ENCODE peak calls at places on chromosomes 5 and 9, in six cellular contexts. Y is stimulated activated CD4-positive, alpha-beta T cell treated with anti-CD3 and anti-CD28 coated beads, Interleukin-12 subunit alpha, Interleukin-12 subunit beta, amount 100 ng/mL, for 48 hours; E is T-cell; H is stimulated activated CD8-positive, alpha-beta memory T cell treated with anti-CD3 and anti-CD28 coated beads, Interleukin-7, amount 100 ng/mL, for 1 hour; Z is activated CD4-positive, alpha-beta T cell treated with anti-CD3 and anti-CD28 coated beads, Interleukin-2, amount 50 U/mL, for 4 hours; V is CD4-positive, CD25-positive, alpha-beta regulatory T cell. X is an unnamed sample.

GRCh38 chr9:3181049-3181953 is 337.4 kb upstream of the PUM3 start:
- DNase-seq in V (peak), Z (peak), H (no peak), Y (peak), E (no peak), X (peak)

GRCh38 chr9:111108946-111109345 is 70.7 kb upstream of the LPAR1 start:
- DNase-seq in V (no peak), Y (no peak), H (no peak), E (no peak), Z (no peak), X (no peak)

GRCh38 chr5:78574731-78575161 is 73.8 kb downstream of the LHFPL2 start:
- DNase-seq in V (no peak), H (no peak), Z (no peak), E (no peak), Y (no peak), X (no peak)

GRCh38 chr5:157917909-157918809 is 59.2 kb upstream of the CLINT1 start:
- DNase-seq in E (peak), Y (peak), H (peak), Z (peak), V (peak), X (peak)

GRCh38 chr5:60842859-60843692 is 993 bp downstream of the ELOVL7 start:
- DNase-seq in H (no peak), Y (no peak), E (no peak), Z (no peak), V (peak), X (no peak)

GRCh38 chr5:31935702-31936347 is 238.3 kb downstream of the GOLPH3 start:
- DNase-seq in Z (no peak), V (no peak), H (no peak), E (no peak), Y (no peak), X (no peak)

GRCh38 chr9:134637696-134638502 is 3.7 kb upstream of the COL5A1 start:
- DNase-seq in V (no peak), Z (no peak), E (no peak), H (no peak), Y (no peak), X (no peak)

GRCh38 chr5:170451764-170452365 is 52.0 kb upstream of the KCNIP1 start:
- DNase-seq in E (no peak), Y (no peak), H (no peak), V (no peak), Z (no peak), X (no peak)

GRCh38 chr5:74772359-74772758 is 5.3 kb downstream of the NSA2 start:
- DNase-seq in H (no peak), V (no peak), Y (no peak), E (no peak), Z (no peak), X (no peak)

GRCh38 chr5:142613231-142613630 is 72.7 kb downstream of the FGF1 start:
- DNase-seq in Y (no peak), Z (no peak), E (no peak), V (no peak), H (no peak), X (no peak)

GRCh38 chr5:109688647-109688998 is 1.1 kb upstream of the MAN2A1 start:
- DNase-seq in H (no peak), E (no peak), V (peak), Y (no peak), Z (no peak), X (peak)

GRCh38 chr5:115775999-115776398 is 40.5 kb downstream of the CDO1 start:
- DNase-seq in E (no peak), H (no peak), V (no peak), Y (no peak), Z (no peak), X (no peak)

GRCh38 chr5:179870403-179870903 is 11.8 kb upstream of the MRNIP start:
- DNase-seq in E (no peak), Z (no peak), Y (no peak), V (peak), H (no peak), X (no peak)

GRCh38 chr5:127924606-127925005 is 159.0 kb upstream of the SLC12A2 start:
- DNase-seq in Y (no peak), V (no peak), E (no peak), Z (no peak), H (no peak), X (no peak)

GRCh38 chr5:56588636-56589485 is 226.5 kb upstream of the MAP3K1 start:
- DNase-seq in H (no peak), Z (no peak), V (peak), Y (no peak), E (peak), X (peak)

GRCh38 chr9:78769684-78770083 is 472.8 kb downstream of the PSAT1 start:
- DNase-seq in Y (no peak), E (no peak), V (no peak), H (no peak), Z (no peak), X (no peak)

GRCh38 chr5:181191526-181192336 is 13.3 kb downstream of the TRIM7 start:
- DNase-seq in H (peak), V (peak), E (peak), Z (peak), Y (peak), X (peak)

GRCh38 chr5:159324097-159324760 is 6.1 kb downstream of the IL12B start:
- DNase-seq in Y (no peak), Z (no peak), V (no peak), H (no peak), E (no peak), X (no peak)

GRCh38 chr9:19431361-19432171 is 22.8 kb downstream of the ACER2 start:
- DNase-seq in E (no peak), Z (no peak), Y (no peak), H (no peak), V (no peak), X (no peak)

GRCh38 chr5:171840066-171840465 is 54.4 kb downstream of the SMIM23 start:
- DNase-seq in Y (no peak), V (no peak), E (no peak), H (no peak), Z (no peak), X (no peak)

GRCh38 chr9:33315371-33315770 is 25.1 kb downstream of the NFX1 start:
- DNase-seq in E (no peak), Z (no peak), V (no peak), H (no peak), Y (no peak), X (no peak)

GRCh38 chr5:42620579-42621216 is 135.9 kb upstream of the CCDC152 start:
- DNase-seq in E (no peak), H (no peak), Y (no peak), Z (no peak), V (no peak), X (no peak)

GRCh38 chr5:67215592-67216471 is 19.2 kb upstream of the CD180 start:
- DNase-seq in H (peak), E (peak), V (peak), Z (peak), Y (peak), X (peak)

GRCh38 chr5:56900395-56900794 is 9.0 kb upstream of the SETD9 start:
- DNase-seq in Y (no peak), V (no peak), E (no peak), H (no peak), Z (no peak), X (no peak)

GRCh38 chr9:121901616-121902015 is 191.5 kb downstream of the TTLL11 start:
- DNase-seq in V (no peak), H (no peak), Y (no peak), Z (no peak), E (no peak), X (no peak)

GRCh38 chr9:85858351-85858750 is 82.6 kb upstream of the NAA35 start:
- DNase-seq in V (no peak), E (no peak), Z (no peak), H (no peak), Y (no peak), X (no peak)

GRCh38 chr9:116048072-116048471 is 105.5 kb upstream of the PAPPA start:
- DNase-seq in E (no peak), Y (no peak), Z (no peak), V (no peak), H (no peak), X (no peak)

GRCh38 chr9:96169901-96170300 is 132.1 kb downstream of the HSD17B3 start:
- DNase-seq in Y (no peak), E (no peak), V (no peak), H (no peak), Z (no peak), X (no peak)

GRCh38 chr5:121795511-121795910 is 56.2 kb upstream of the FTMT start:
- DNase-seq in E (no peak), H (no peak), Z (no peak), V (no peak), Y (no peak), X (no peak)

GRCh38 chr9:4581031-4581760 is 80.9 kb upstream of the PLPP6 start:
- DNase-seq in Y (no peak), V (no peak), Z (no peak), H (no peak), E (no peak), X (no peak)

GRCh38 chr9:100290714-100291113 is 62.0 kb downstream of the TEX10 start:
- DNase-seq in E (no peak), H (no peak), Z (no peak), V (no peak), Y (no peak), X (no peak)

GRCh38 chr5:139418804-139419203 is 14.9 kb upstream of the SPATA24 start:
- DNase-seq in Z (no peak), Y (no peak), V (no peak), E (no peak), H (no peak), X (no peak)

GRCh38 chr9:34638138-34638445 is 505 bp upstream of the SIGMAR1 start:
- DNase-seq in E (no peak), V (no peak), Z (no peak), Y (no peak), H (no peak), X (no peak)

GRCh38 chr9:129626944-129627297 is 958 bp downstream of the NTMT1 start:
- DNase-seq in E (no peak), H (no peak), V (peak), Z (no peak), Y (no peak), X (no peak)

GRCh38 chr5:38404667-38405276 is 146.4 kb downstream of the EGFLAM start:
- DNase-seq in Y (no peak), V (peak), E (no peak), H (no peak), Z (no peak), X (no peak)

X was measured in stimulated activated naive B cell treated with anti-CD40 and anti-IgM and Interleukin-4, amounts not matched to agents 10 μg/mL and 1 μg/mL and 100 μg/mL, for 72 hours.